ENCODE peak calls at places on chromosome 2, in ten cellular contexts. X is IMR-90, V is sigmoid colon, Z is GM12865, D is neural progenitor cell, N is lower lobe of right lung, G is foreskin fibroblast, J is RWPE1, T is Calu3, E is brain microvascular endothelial cell. W is an unnamed sample.

GRCh38 chr2:237290249-237290648 is 123.7 kb downstream of the COL6A3 start:
- DNase-seq in X (peak; percentile 77), V (peak; percentile 98), Z (no peak), D (no peak), N (peak; percentile 70), G (peak; percentile 95), J (no peak), T (no peak), E (no peak), W (no peak)

GRCh38 chr2:28268386-28268785 is 124.3 kb upstream of the FOSL2 start:
- DNase-seq in X (no peak), V (no peak), Z (no peak), D (no peak), N (no peak), G (no peak), J (no peak), T (no peak), E (no peak), W (no peak)

GRCh38 chr2:45918816-45919655 is 267.6 kb downstream of the PRKCE start:
- DNase-seq in X (no peak), V (no peak), Z (no peak), D (no peak), N (no peak), G (no peak), J (no peak), T (no peak), E (no peak), W (peak; percentile 64)

GRCh38 chr2:100214265-100214961 is 72.0 kb upstream of the AFF3 start:
- DNase-seq in X (no peak), V (peak; percentile 87), Z (no peak), D (no peak), N (no peak), G (no peak), J (no peak), T (no peak), E (no peak), W (no peak)

GRCh38 chr2:190657474-190658252 is 8.8 kb downstream of the NAB1 start:
- DNase-seq in X (no peak), V (no peak), Z (no peak), D (no peak), N (no peak), G (no peak), J (no peak), T (no peak), E (no peak), W (no peak)

GRCh38 chr2:171514908-171515582 is 7.2 kb upstream of the CYBRD1 start:
- DNase-seq in X (no peak), V (no peak), Z (no peak), D (no peak), N (no peak), G (no peak), J (no peak), T (no peak), E (no peak), W (no peak)

GRCh38 chr2:14189929-14190328 is 442.6 kb upstream of the LRATD1 start:
- DNase-seq in X (peak; percentile 0), V (no peak), Z (no peak), D (no peak), N (no peak), G (peak; percentile 2), J (peak; percentile 57), T (no peak), E (peak; percentile 64), W (no peak)

GRCh38 chr2:8675543-8675942 is 6.3 kb upstream of the ID2 start:
- DNase-seq in X (no peak), V (no peak), Z (no peak), D (no peak), N (no peak), G (no peak), J (no peak), T (no peak), E (no peak), W (no peak)

GRCh38 chr2:143803936-143804335 is 674.7 kb downstream of the ARHGAP15 start:
- DNase-seq in X (peak; percentile 57), V (no peak), Z (no peak), D (no peak), N (no peak), G (no peak), J (no peak), T (no peak), E (peak; percentile 20), W (no peak)

GRCh38 chr2:161316686-161317085 is 8.5 kb downstream of the PSMD14 start:
- DNase-seq in X (peak; percentile 41), V (no peak), Z (no peak), D (no peak), N (no peak), G (no peak), J (no peak), T (no peak), E (no peak), W (no peak)

GRCh38 chr2:207991944-207992343 is 33.4 kb downstream of the PLEKHM3 start:
- DNase-seq in X (no peak), V (no peak), Z (no peak), D (no peak), N (no peak), G (no peak), J (no peak), T (no peak), E (no peak), W (no peak)

GRCh38 chr2:146870691-146871090 is 974.1 kb upstream of the ACVR2A start:
- DNase-seq in X (no peak), V (no peak), Z (no peak), D (no peak), N (no peak), G (peak; percentile 11), J (peak; percentile 36), T (no peak), E (no peak), W (no peak)

GRCh38 chr2:18788590-18788989 is 199.2 kb upstream of the NT5C1B start:
- DNase-seq in X (peak; percentile 14), V (no peak), Z (no peak), D (no peak), N (no peak), G (no peak), J (no peak), T (no peak), E (peak; percentile 25), W (no peak)

GRCh38 chr2:32627441-32627900 is 379 bp upstream of the TTC27 start:
- DNase-seq in X (peak; percentile 34), V (peak; percentile 76), Z (no peak), D (peak; percentile 66), N (peak; percentile 48), G (peak; percentile 81), J (peak; percentile 20), T (no peak), E (peak; percentile 59), W (no peak)

GRCh38 chr2:68252407-68253210 is at the start of gene PPP3R1:
- DNase-seq in X (peak; percentile 96), V (peak; percentile 98), Z (peak; percentile 99), D (peak; percentile 98), N (peak; percentile 97), G (peak; percentile 99), J (peak; percentile 88), T (peak; percentile 95), E (peak; percentile 88), W (peak; percentile 96)

GRCh38 chr2:68250652-68251186 is 1.6 kb downstream of the PPP3R1 start:
- DNase-seq in X (no peak), V (no peak), Z (no peak), D (no peak), N (no peak), G (no peak), J (no peak), T (no peak), E (no peak), W (no peak)

GRCh38 chr2:68250196-68250595 is 2.1 kb downstream of the PPP3R1 start:
- DNase-seq in X (no peak), V (no peak), Z (no peak), D (no peak), N (no peak), G (no peak), J (no peak), T (no peak), E (no peak), W (no peak)

GRCh38 chr2:68251855-68252406 is 401 bp downstream of the PPP3R1 start:
- DNase-seq in X (no peak), V (peak; percentile 74), Z (peak; percentile 50), D (peak; percentile 72), N (peak; percentile 61), G (peak; percentile 44), J (peak; percentile 12), T (peak; percentile 17), E (no peak), W (peak; percentile 57)

DNA sequence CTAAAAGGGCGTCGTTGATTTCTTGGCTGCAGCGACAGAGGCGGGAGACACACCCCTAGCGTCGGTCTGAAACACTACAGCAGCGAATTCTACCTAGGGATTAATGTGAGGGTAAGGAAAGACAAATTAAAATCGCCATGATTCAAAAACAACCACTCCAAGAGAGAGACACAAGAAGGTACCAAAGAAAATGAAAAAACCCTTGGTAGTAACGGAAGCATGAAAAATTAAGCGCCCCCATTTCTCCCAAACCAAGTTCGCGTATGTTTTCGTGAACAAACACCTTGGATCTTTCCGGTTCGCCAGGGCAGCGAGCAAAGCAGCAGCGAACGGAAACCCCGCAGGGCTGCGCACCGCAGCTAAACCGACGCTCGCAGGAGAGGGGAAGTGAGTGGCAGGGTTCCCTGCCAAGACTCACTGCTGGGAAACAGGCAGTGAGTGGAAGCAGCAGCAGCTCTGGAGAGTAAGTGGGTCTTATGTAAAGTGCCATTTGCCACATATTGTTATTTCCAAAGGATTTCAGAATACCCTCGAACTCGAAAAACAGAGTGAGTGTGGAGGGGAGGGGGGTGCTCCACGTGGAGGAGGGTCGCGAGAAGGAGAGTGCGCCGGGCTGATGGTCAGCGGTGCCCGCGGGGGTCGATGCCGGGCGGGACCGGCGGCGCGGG is 1.0 kb downstream of the PPP3R1 start:
- DNase-seq in X (peak; percentile 76), V (peak; percentile 87), Z (peak; percentile 91), D (peak; percentile 89), N (peak; percentile 75), G (peak; percentile 87), J (peak; percentile 66), T (peak; percentile 75), E (peak; percentile 70), W (peak; percentile 77)
- TF ChIP-seq CTCF in X (peak; percentile 71), V (peak; percentile 71), Z (peak; percentile 73), D (peak; percentile 68), N (peak; percentile 57), G (peak; percentile 61), J (peak; percentile 82), T (peak; percentile 69), E (peak; percentile 82), W (peak; percentile 73)

GRCh38 chr2:108593547-108594098 is 59.4 kb downstream of the LIMS1 start:
- DNase-seq in X (peak; percentile 88), V (no peak), Z (no peak), D (no peak), N (no peak), G (peak; percentile 81), J (peak; percentile 71), T (no peak), E (peak; percentile 72), W (no peak)
- TF ChIP-seq CTCF in X (peak; percentile 7), V (peak; percentile 28), Z (no peak), D (no peak), N (no peak), G (peak; percentile 6), J (no peak), T (no peak), E (peak; percentile 2), W (no peak)

GRCh38 chr2:102033028-102033749 is 41.4 kb downstream of the IL1R2 start:
- DNase-seq in X (peak; percentile 79), V (no peak), Z (peak; percentile 54), D (no peak), N (peak; percentile 82), G (peak; percentile 59), J (no peak), T (peak; percentile 83), E (peak; percentile 84), W (no peak)
- TF ChIP-seq CTCF in X (peak; percentile 13), V (no peak), Z (no peak), D (no peak), N (no peak), G (no peak), J (no peak), T (no peak), E (peak; percentile 72), W (no peak)

GRCh38 chr2:174636979-174637378 is 39.4 kb upstream of the WIPF1 start:
- DNase-seq in X (no peak), V (no peak), Z (no peak), D (no peak), N (no peak), G (peak; percentile 47), J (no peak), T (no peak), E (no peak), W (no peak)
- TF ChIP-seq CTCF in X (no peak), V (no peak), Z (peak; percentile 11), D (no peak), N (no peak), G (no peak), J (no peak), T (no peak), E (peak; percentile 28), W (no peak)